ENCODE peak calls at places on chromosomes 16 and 17, in five cellular contexts. One of them, this sample, is unnamed. For H3K27me3, the result is how much of the 10 kb centered on the place peaks cover.

GRCh38 chr16:24610421-24610765 is 71.0 kb downstream of the RBBP6 start:
- DNase-seq in CD8-positive, alpha-beta T cell: no peak
- DNase-seq in transverse colon: peak
- DNase-seq in AG04450: no peak
- DNase-seq in H1: no peak
- DNase-seq in this sample: no peak

GRCh38 chr16:81445926-81446317 is 1.3 kb downstream of the CMIP start:
- DNase-seq in CD8-positive, alpha-beta T cell: no peak
- DNase-seq in transverse colon: no peak
- DNase-seq in AG04450: no peak
- DNase-seq in H1: peak
- DNase-seq in this sample: peak

GRCh38 chr16:66851166-66851964 is 7.2 kb downstream of the CA7 start:
- DNase-seq in CD8-positive, alpha-beta T cell: no peak
- DNase-seq in transverse colon: no peak
- DNase-seq in AG04450: no peak
- DNase-seq in H1: no peak
- DNase-seq in this sample: no peak

GRCh38 chr17:42675984-42676423 is 790 bp downstream of the PLEKHH3 start:
- DNase-seq in CD8-positive, alpha-beta T cell: no peak
- DNase-seq in transverse colon: peak
- DNase-seq in AG04450: no peak
- DNase-seq in H1: no peak
- DNase-seq in this sample: no peak

GRCh38 chr16:67884-68789 is 4.3 kb downstream of the RHBDF1 start:
- DNase-seq in CD8-positive, alpha-beta T cell: no peak
- DNase-seq in transverse colon: no peak
- DNase-seq in AG04450: no peak
- DNase-seq in H1: no peak
- DNase-seq in this sample: no peak

GRCh38 chr16:21644674-21645073 is 7.7 kb downstream of the IGSF6 start:
- DNase-seq in CD8-positive, alpha-beta T cell: no peak
- DNase-seq in transverse colon: no peak
- DNase-seq in AG04450: no peak
- DNase-seq in H1: no peak
- DNase-seq in this sample: no peak

GRCh38 chr16:77763994-77764393 is 24.4 kb upstream of the VAT1L start:
- DNase-seq in CD8-positive, alpha-beta T cell: no peak
- DNase-seq in transverse colon: no peak
- DNase-seq in AG04450: no peak
- DNase-seq in H1: no peak
- DNase-seq in this sample: no peak

GRCh38 chr16:87390641-87391323 is 1.4 kb upstream of the MAP1LC3B start:
- DNase-seq in CD8-positive, alpha-beta T cell: no peak
- DNase-seq in transverse colon: no peak
- DNase-seq in AG04450: no peak
- DNase-seq in H1: no peak
- DNase-seq in this sample: peak

GRCh38 chr16:27383511-27384243 is 18.3 kb upstream of the IL21R start:
- DNase-seq in CD8-positive, alpha-beta T cell: no peak
- DNase-seq in transverse colon: no peak
- DNase-seq in AG04450: no peak
- DNase-seq in H1: no peak
- DNase-seq in this sample: no peak

GRCh38 chr17:27530791-27531391 is 74.6 kb downstream of the KSR1 start:
- DNase-seq in CD8-positive, alpha-beta T cell: no peak
- DNase-seq in transverse colon: no peak
- DNase-seq in AG04450: no peak
- DNase-seq in H1: no peak
- DNase-seq in this sample: no peak

GRCh38 chr17:7651097-7651958 is 602 bp downstream of the ATP1B2 start:
- DNase-seq in CD8-positive, alpha-beta T cell: no peak
- DNase-seq in transverse colon: no peak
- DNase-seq in AG04450: no peak
- DNase-seq in H1: peak
- DNase-seq in this sample: no peak

GRCh38 chr17:53996131-53996530 is 173.4 kb downstream of the KIF2B start:
- DNase-seq in CD8-positive, alpha-beta T cell: no peak
- DNase-seq in transverse colon: no peak
- DNase-seq in AG04450: no peak
- DNase-seq in H1: no peak
- DNase-seq in this sample: no peak

GRCh38 chr17:18181358-18181757 is 2.3 kb upstream of the ALKBH5 start:
- DNase-seq in CD8-positive, alpha-beta T cell: no peak
- DNase-seq in transverse colon: no peak
- DNase-seq in AG04450: no peak
- DNase-seq in H1: no peak
- DNase-seq in this sample: no peak

GRCh38 chr16:48542020-48542473 is 67.9 kb downstream of the N4BP1 start:
- DNase-seq in CD8-positive, alpha-beta T cell: no peak
- DNase-seq in transverse colon: peak
- DNase-seq in AG04450: no peak
- DNase-seq in H1: no peak
- DNase-seq in this sample: no peak

DNA sequence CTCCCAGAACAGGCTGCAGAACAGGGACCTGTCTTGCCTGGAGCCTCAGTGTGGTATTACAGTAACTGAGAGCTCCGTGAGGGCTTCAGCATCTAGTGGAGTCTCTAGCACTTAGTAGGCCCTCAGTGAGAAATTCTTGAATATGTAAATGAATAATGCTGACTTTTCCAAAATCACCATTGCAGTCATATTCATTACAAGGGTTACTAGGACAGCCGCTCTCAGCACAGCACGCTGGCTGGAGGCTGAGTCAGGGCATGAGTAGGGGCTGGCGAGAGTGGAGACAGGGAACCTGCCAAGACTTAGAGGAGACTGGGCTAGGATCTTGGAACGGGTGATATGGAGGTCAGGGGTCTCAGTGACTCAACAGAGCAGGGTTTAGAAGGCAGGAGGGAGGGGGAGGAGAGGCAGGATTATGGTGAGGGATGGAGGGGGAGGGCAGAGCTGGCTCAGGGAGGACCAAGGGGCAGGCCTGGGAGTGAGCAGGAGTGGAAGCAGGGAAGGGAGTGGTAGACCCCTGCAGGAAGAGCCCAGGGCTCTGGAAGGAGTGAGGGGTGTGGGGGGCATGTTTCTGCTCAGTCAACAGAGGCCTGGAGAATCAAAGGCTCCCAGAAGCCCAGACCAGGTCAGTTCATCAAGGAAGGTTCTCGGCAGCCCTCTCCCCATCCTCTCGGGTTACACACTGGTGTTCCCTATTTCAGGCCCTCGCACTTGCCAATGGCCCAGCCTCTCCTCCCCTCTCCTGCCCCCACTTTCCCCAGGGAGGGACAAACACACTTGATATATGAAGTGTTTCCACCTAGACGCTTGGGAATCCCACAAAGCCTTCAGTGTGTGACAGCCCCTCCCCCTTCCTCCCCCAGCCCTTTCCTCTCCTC is 42.3 kb downstream of the FZD2 start:
- DNase-seq in CD8-positive, alpha-beta T cell: no peak
- DNase-seq in transverse colon: peak
- DNase-seq in AG04450: peak
- DNase-seq in H1: no peak
- DNase-seq in this sample: no peak
- H3K4me3 ChIP-seq in CD8-positive, alpha-beta T cell: no peak
- H3K4me3 ChIP-seq in transverse colon: no peak
- H3K4me3 ChIP-seq in AG04450: peak
- H3K4me3 ChIP-seq in H1: no peak
- H3K4me3 ChIP-seq in this sample: no peak

GRCh38 chr17:79473111-79473835 is 137.6 kb downstream of the RBFOX3 start:
- DNase-seq in CD8-positive, alpha-beta T cell: no peak
- DNase-seq in transverse colon: no peak
- DNase-seq in AG04450: no peak
- DNase-seq in H1: no peak
- DNase-seq in this sample: no peak
- H3K27me3 ChIP-seq in CD8-positive, alpha-beta T cell: under half
- H3K27me3 ChIP-seq in transverse colon: under half
- H3K27me3 ChIP-seq in AG04450: under half
- H3K27me3 ChIP-seq in H1: under half
- H3K27me3 ChIP-seq in this sample: under half

DNA sequence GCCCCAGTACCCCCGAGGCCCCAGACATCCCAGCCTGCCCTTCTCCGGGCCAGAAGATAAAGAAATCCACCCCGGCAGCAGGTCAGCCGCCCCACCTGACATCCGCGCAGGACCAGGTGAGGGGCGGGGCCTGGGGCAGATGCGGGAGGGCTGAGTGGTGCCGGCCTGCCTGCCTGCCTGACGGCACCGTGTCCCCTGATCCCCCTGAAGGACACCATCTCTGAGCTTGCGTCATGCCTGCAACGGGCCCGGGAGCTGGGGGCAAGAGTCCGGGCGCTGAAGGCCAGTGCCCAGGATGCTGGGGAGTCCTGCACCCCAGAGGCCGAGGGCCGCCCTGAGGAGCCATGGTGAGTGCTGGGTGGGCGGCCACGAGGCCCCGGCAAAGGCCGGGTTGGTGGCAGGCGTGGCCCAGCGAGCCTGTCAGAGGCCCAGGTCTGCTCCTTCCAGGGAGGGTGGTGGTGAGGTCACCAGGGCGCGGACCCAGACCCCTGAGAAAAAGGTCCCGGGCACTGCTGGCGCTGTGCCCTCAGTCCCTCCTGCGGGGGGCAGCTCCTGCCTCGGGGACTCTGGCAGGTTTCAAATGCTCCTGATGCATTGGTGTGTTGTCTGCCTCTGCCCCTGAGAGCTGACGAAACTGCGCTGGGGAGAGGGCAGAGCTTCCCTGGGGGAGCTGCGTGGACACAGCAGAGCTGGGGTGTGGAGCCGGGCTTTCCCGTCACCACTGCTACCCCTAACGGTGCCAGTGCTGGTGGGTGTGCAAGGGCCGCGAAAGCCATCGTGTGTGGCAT is 1.2 kb downstream of the CDT1 start:
- DNase-seq in CD8-positive, alpha-beta T cell: no peak
- DNase-seq in transverse colon: no peak
- DNase-seq in AG04450: no peak
- DNase-seq in H1: no peak
- DNase-seq in this sample: no peak
- H3K4me3 ChIP-seq in CD8-positive, alpha-beta T cell: no peak
- H3K4me3 ChIP-seq in transverse colon: no peak
- H3K4me3 ChIP-seq in AG04450: peak
- H3K4me3 ChIP-seq in H1: peak
- H3K4me3 ChIP-seq in this sample: peak

GRCh38 chr17:59748591-59748990 is 41.1 kb downstream of the VMP1 start:
- DNase-seq in CD8-positive, alpha-beta T cell: no peak
- DNase-seq in transverse colon: no peak
- DNase-seq in AG04450: no peak
- DNase-seq in H1: no peak
- DNase-seq in this sample: no peak

GRCh38 chr17:59751955-59752413 is 44.5 kb downstream of the VMP1 start:
- DNase-seq in CD8-positive, alpha-beta T cell: no peak
- DNase-seq in transverse colon: no peak
- DNase-seq in AG04450: no peak
- DNase-seq in H1: no peak
- DNase-seq in this sample: no peak

GRCh38 chr17:59743842-59744241 is 36.4 kb downstream of the VMP1 start:
- DNase-seq in CD8-positive, alpha-beta T cell: no peak
- DNase-seq in transverse colon: no peak
- DNase-seq in AG04450: no peak
- DNase-seq in H1: no peak
- DNase-seq in this sample: no peak

GRCh38 chr17:59745040-59745439 is 37.6 kb downstream of the VMP1 start:
- DNase-seq in CD8-positive, alpha-beta T cell: no peak
- DNase-seq in transverse colon: no peak
- DNase-seq in AG04450: no peak
- DNase-seq in H1: no peak
- DNase-seq in this sample: no peak

GRCh38 chr17:59746849-59747445 is 39.5 kb downstream of the VMP1 start:
- DNase-seq in CD8-positive, alpha-beta T cell: no peak
- DNase-seq in transverse colon: no peak
- DNase-seq in AG04450: no peak
- DNase-seq in H1: no peak
- DNase-seq in this sample: peak
- H3K27me3 ChIP-seq in CD8-positive, alpha-beta T cell: under half
- H3K27me3 ChIP-seq in transverse colon: under half
- H3K27me3 ChIP-seq in AG04450: under half
- H3K27me3 ChIP-seq in H1: under half
- H3K27me3 ChIP-seq in this sample: under half

DNA sequence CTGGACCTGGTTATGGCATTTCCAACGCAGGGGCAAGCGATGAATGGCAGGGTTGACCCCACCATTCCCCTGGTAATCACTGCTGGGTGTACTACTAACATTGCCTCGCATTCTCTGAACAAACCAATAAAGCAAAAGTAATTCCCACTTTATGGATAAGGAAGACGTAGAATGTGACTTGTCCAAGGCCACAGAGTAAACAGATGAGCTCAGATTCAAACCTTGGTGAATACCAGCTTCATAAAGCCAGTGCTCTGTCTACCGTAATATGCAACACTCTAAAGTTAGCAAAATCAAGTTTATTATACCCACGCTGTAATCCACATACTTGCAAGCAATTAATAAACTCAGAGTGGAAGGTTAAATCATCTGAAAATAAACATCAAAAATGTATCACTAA is 59.6 kb downstream of the ANKFY1 start:
- DNase-seq in CD8-positive, alpha-beta T cell: no peak
- DNase-seq in transverse colon: no peak
- DNase-seq in AG04450: no peak
- DNase-seq in H1: no peak
- DNase-seq in this sample: no peak
- H3K4me3 ChIP-seq in CD8-positive, alpha-beta T cell: no peak
- H3K4me3 ChIP-seq in transverse colon: no peak
- H3K4me3 ChIP-seq in AG04450: no peak
- H3K4me3 ChIP-seq in H1: no peak
- H3K4me3 ChIP-seq in this sample: no peak

GRCh38 chr17:19805006-19805405 is 56.9 kb upstream of the ALDH3A1 start:
- DNase-seq in CD8-positive, alpha-beta T cell: no peak
- DNase-seq in transverse colon: no peak
- DNase-seq in AG04450: peak
- DNase-seq in H1: no peak
- DNase-seq in this sample: no peak
- H3K27me3 ChIP-seq in CD8-positive, alpha-beta T cell: under half
- H3K27me3 ChIP-seq in transverse colon: under half
- H3K27me3 ChIP-seq in AG04450: under half
- H3K27me3 ChIP-seq in H1: under half
- H3K27me3 ChIP-seq in this sample: under half